ENCODE peak calls at places on chromosomes 4 and X, in four cellular contexts. L is K562, R is HepG2, B is GM12878. Z is an unnamed sample.

GRCh38 chrX:40784516-40785151 is 49.3 kb upstream of the MED14 start:
- DNase-seq in L (no peak), R (peak), B (no peak), Z (no peak)

GRCh38 chrX:2188316-2188715 is 312.5 kb downstream of the DHRSX start:
- DNase-seq in L (peak), R (peak), B (no peak), Z (no peak)

GRCh38 chrX:2831471-2832228 is 2.9 kb downstream of the GYG2 start:
- DNase-seq in L (no peak), R (no peak), B (no peak), Z (no peak)

GRCh38 chr4:141560056-141560455 is 76.3 kb upstream of the IL15 start:
- DNase-seq in L (no peak), R (no peak), B (no peak), Z (no peak)

GRCh38 chr4:57129477-57129876 is 19.3 kb upstream of the IGFBP7 start:
- DNase-seq in L (no peak), R (no peak), B (no peak), Z (no peak)

GRCh38 chr4:62923783-62924182 is 1485.5 kb downstream of the TECRL start:
- DNase-seq in L (no peak), R (no peak), B (no peak), Z (no peak)

GRCh38 chr4:10157478-10158354 is 41.1 kb upstream of the WDR1 start:
- DNase-seq in L (peak), R (peak), B (peak), Z (peak)

GRCh38 chr4:181810658-181811057 is 432.5 kb upstream of the TENM3 start:
- DNase-seq in L (no peak), R (no peak), B (no peak), Z (no peak)

GRCh38 chr4:123784626-123785025 is 388.0 kb downstream of the SPRY1 start:
- DNase-seq in L (no peak), R (no peak), B (no peak), Z (no peak)

GRCh38 chr4:1408418-1408817 is 2.2 kb upstream of the NKX1-1 start:
- DNase-seq in L (no peak), R (no peak), B (no peak), Z (peak)

GRCh38 chr4:161583549-161583948 is 580.3 kb downstream of the FSTL5 start:
- DNase-seq in L (no peak), R (no peak), B (no peak), Z (no peak)

GRCh38 chrX:110108381-110108796 is 105.5 kb downstream of the TMEM164 start:
- DNase-seq in L (no peak), R (no peak), B (no peak), Z (no peak)

GRCh38 chr4:74446193-74446868 is 1.4 kb downstream of the AREG start:
- DNase-seq in L (no peak), R (no peak), B (no peak), Z (no peak)

GRCh38 chr4:55337944-55338343 is 8.1 kb upstream of the SRD5A3 start:
- DNase-seq in L (no peak), R (no peak), B (no peak), Z (no peak)

GRCh38 chr4:55340246-55340645 is 5.8 kb upstream of the SRD5A3 start:
- DNase-seq in L (no peak), R (no peak), B (no peak), Z (no peak)

DNA sequence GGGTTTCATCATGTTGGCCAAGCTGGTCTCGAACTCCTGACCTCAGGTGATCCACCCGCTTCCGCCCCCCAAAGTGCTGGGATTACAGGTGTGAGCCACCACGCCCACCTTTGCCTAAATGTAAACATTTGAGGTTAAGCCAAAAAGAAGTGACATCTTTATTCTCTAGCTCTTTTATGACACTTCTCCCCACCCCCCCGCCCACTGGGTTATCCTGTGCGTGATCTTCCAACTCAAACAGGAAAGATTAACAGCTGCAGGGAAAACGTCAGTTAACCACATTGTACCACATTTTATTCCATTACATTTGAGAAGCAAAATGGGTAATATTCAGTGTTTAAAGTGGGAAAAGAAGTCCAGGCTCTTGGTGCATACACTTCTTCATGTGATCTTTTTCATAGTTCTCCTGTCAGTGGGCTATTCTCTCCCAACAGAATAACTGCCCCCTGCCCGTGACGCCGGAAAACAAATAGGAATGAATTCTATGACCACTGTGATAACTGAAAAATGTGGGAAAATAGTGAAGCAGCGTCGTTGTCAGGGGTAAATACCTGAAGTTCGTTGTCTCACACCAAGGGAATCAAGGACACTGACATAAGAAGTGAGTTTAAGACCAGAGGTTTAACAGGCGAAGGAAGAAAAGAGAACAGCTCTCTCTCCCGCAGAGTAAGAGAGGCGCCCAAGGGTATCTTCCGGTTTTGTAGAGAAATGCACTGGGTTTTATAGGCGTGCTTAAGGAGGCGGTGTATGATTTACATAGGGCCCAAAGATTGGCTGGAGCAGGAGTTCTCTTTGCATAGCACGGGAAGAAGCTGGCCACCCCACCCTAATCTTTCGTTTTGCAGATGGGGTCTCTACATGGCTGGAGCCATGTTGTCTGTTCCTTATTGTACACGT is 9.7 kb upstream of the SRD5A3 start:
- DNase-seq in L (no peak), R (no peak), B (no peak), Z (no peak)
- TF ChIP-seq NFIC in L (no peak), R (no peak), B (no peak), Z (no peak)

GRCh38 chrX:37986893-37987292 is 19.5 kb upstream of the SYTL5 start:
- DNase-seq in L (no peak), R (peak), B (no peak), Z (no peak)
- TF ChIP-seq SIN3A in L (no peak), R (no peak), B (no peak), Z (no peak)

GRCh38 chr4:133156096-133156495 is 7.0 kb downstream of the PCDH10 start:
- DNase-seq in L (no peak), R (no peak), B (no peak), Z (no peak)
- TF ChIP-seq YY1 in L (no peak), R (no peak), B (no peak), Z (no peak)

DNA sequence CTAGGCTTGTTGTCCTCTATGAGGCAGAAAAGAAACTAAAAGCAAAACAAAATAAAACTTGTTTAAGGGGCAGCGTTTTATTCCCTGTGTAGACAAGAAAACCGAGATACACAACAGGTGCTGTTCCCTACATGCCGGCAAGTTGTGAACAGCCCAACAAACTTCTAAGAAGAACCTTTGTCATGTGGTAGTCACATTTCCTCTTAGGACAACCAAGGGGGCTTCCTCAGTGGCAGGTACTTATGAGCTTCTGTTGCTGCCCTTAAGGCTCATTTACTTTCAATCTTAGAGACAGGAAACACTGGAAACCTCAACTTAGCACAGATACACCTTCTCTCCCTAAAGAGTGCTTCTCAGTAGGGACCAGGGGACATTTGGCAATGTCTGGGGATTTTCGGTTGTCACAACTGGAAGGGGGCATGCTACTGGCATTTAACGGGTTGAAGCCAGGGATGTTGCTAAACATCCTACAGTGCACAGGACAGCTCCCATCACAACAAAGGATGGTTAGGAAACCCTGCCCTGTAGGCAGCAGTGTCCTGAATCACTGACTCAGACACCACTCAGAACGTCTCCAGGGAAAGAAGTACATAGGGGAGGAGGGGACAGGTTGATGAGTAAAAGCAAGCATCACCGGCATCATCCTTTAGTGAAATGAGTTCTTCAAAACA is 111.0 kb downstream of the ASB9 start:
- DNase-seq in L (no peak), R (no peak), B (peak), Z (no peak)
- TF ChIP-seq NFIC in L (no peak), R (no peak), B (peak), Z (no peak)